ENCODE peak calls at places on chromosomes 5 and 9, in ten cellular contexts. O is H9, K is GM10248, R is body of pancreas, N is retinal pigment epithelial cell, T is bronchial epithelial cell, C is cardiac muscle cell, P is SK-N-SH, A is GM23338, E is colonic mucosa. D is an unnamed sample.

GRCh38 chr5:174056064-174056842 is 10.7 kb downstream of the NSG2 start:
- DNase-seq in P (no peak), E (no peak), T (no peak), R (no peak), O (no peak), A (peak), K (no peak), N (no peak), C (no peak), D (no peak)

GRCh38 chr5:59067976-59068651 is 485.2 kb downstream of the RAB3C start:
- DNase-seq in K (no peak), A (no peak), O (no peak), R (no peak), C (no peak), T (no peak), N (no peak), P (no peak), E (no peak), D (no peak)

GRCh38 chr5:172168311-172168710 is 19.7 kb downstream of the STK10 start:
- DNase-seq in E (no peak), R (no peak), A (no peak), P (no peak), K (no peak), N (no peak), O (no peak), T (no peak), C (no peak), D (peak)

GRCh38 chr5:125394661-125395280 is 648.3 kb upstream of the ZNF608 start:
- DNase-seq in P (no peak), K (no peak), A (no peak), N (no peak), O (no peak), E (no peak), C (no peak), R (no peak), T (peak), D (no peak)

GRCh38 chr9:113581865-113582697 is 118.6 kb downstream of the RGS3 start:
- DNase-seq in R (peak), T (no peak), N (no peak), O (no peak), C (no peak), P (peak), E (peak), K (peak), A (no peak), D (no peak)

GRCh38 chr9:89038354-89039091 is 47.3 kb downstream of the S1PR3 start:
- DNase-seq in N (no peak), A (no peak), O (no peak), P (no peak), K (no peak), R (peak), E (peak), T (peak), C (no peak), D (no peak)

GRCh38 chr5:158609328-158609727 is 490.4 kb downstream of the EBF1 start:
- DNase-seq in A (no peak), N (no peak), R (no peak), O (no peak), E (no peak), P (no peak), T (no peak), K (no peak), C (no peak), D (no peak)

GRCh38 chr9:121782514-121783110 is 131.2 kb downstream of the DAB2IP start:
- DNase-seq in T (no peak), P (no peak), N (no peak), A (no peak), R (no peak), E (no peak), C (no peak), K (no peak), O (peak), D (no peak)

GRCh38 chr9:129665008-129665771 is at the start of gene PRRX2:
- DNase-seq in N (no peak), K (no peak), C (peak), T (no peak), A (peak), R (no peak), E (no peak), O (no peak), P (peak), D (no peak)

GRCh38 chr5:116738270-116738947 is 163.8 kb upstream of the SEMA6A start:
- DNase-seq in O (peak), C (no peak), E (peak), P (peak), R (no peak), K (no peak), N (no peak), T (no peak), A (peak), D (no peak)

GRCh38 chr5:176776916-176777315 is 33.4 kb upstream of the UNC5A start:
- DNase-seq in N (no peak), C (no peak), R (no peak), T (no peak), A (no peak), O (peak), P (no peak), E (no peak), K (no peak), D (no peak)

GRCh38 chr5:59845733-59846132 is 47.8 kb downstream of the PDE4D start:
- DNase-seq in C (no peak), A (no peak), T (peak), E (no peak), P (no peak), N (peak), R (no peak), O (no peak), K (no peak), D (no peak)

GRCh38 chr9:107043886-107044285 is 180.9 kb downstream of the ZNF462 start:
- DNase-seq in O (no peak), R (no peak), K (no peak), A (no peak), C (peak), P (no peak), T (no peak), N (no peak), E (no peak), D (peak)

GRCh38 chr9:34185778-34186551 is 7.1 kb downstream of the UBAP1 start:
- DNase-seq in K (peak), O (no peak), R (peak), N (peak), E (no peak), P (no peak), T (peak), A (no peak), C (no peak), D (no peak)

GRCh38 chr5:142095035-142095434 is 13.5 kb upstream of the NDFIP1 start:
- DNase-seq in E (no peak), O (no peak), N (no peak), A (no peak), R (no peak), C (no peak), K (no peak), T (no peak), P (no peak), D (no peak)

GRCh38 chr5:58276431-58276830 is 183.5 kb downstream of the PLK2 start:
- DNase-seq in T (no peak), O (no peak), A (no peak), C (no peak), R (no peak), N (no peak), P (no peak), E (no peak), K (no peak), D (no peak)

DNA sequence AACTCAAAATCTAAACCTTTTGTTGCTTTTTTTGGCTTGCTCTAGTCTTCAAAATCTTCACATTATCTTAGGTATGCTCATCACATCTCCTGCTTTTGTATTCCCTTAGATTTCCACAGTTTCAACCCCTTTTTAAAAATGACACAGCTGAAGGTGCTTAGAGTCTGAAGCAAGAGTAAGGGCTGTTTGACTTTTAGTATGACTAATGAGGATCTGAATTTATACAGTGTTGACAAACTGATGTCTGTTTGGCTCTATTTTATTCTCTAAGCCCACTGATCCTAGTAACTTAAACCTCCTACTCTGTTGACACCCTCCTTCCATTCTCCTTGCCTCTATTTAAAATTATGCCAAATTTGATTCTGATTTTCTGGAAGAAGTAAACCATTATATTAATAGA is 200.1 kb downstream of the MCTP1 start:
- DNase-seq in O (no peak), N (no peak), A (no peak), R (no peak), C (no peak), K (no peak), P (no peak), T (peak), E (no peak), D (no peak)
- TF ChIP-seq CTCF in O (no peak), N (no peak), A (no peak), R (no peak), C (no peak), K (no peak), P (no peak), T (no peak), E (no peak), D (no peak)

GRCh38 chr5:55692106-55692417 is 20.1 kb downstream of the SLC38A9 start:
- DNase-seq in C (no peak), O (no peak), E (no peak), N (no peak), R (no peak), K (no peak), A (no peak), T (no peak), P (no peak), D (no peak)
- TF ChIP-seq CTCF in C (no peak), O (no peak), E (peak), N (no peak), R (no peak), K (no peak), A (no peak), T (no peak), P (no peak), D (no peak)

GRCh38 chr9:99264070-99264469 is 42.0 kb downstream of the SEC61B start:
- DNase-seq in E (no peak), O (peak), P (no peak), T (peak), R (no peak), N (no peak), K (no peak), A (peak), C (no peak), D (peak)
- TF ChIP-seq CTCF in E (no peak), O (peak), P (peak), T (peak), R (no peak), N (peak), K (no peak), A (peak), C (peak), D (peak)

GRCh38 chr5:144141581-144141980 is 28.9 kb downstream of the YIPF5 start:
- DNase-seq in A (no peak), C (no peak), R (no peak), K (no peak), O (no peak), N (no peak), E (no peak), P (no peak), T (peak), D (no peak)

GRCh38 chr5:144142826-144143167 is 27.7 kb downstream of the YIPF5 start:
- DNase-seq in O (no peak), P (no peak), A (no peak), R (no peak), E (no peak), T (no peak), K (no peak), C (no peak), N (no peak), D (no peak)

GRCh38 chr5:144143625-144144024 is 26.8 kb downstream of the YIPF5 start:
- DNase-seq in P (no peak), K (no peak), E (no peak), N (no peak), C (no peak), O (no peak), T (no peak), A (no peak), R (no peak), D (no peak)

GRCh38 chr5:144139586-144139985 is 30.9 kb downstream of the YIPF5 start:
- DNase-seq in N (no peak), E (no peak), O (no peak), R (no peak), A (no peak), K (no peak), C (no peak), T (no peak), P (no peak), D (no peak)

DNA sequence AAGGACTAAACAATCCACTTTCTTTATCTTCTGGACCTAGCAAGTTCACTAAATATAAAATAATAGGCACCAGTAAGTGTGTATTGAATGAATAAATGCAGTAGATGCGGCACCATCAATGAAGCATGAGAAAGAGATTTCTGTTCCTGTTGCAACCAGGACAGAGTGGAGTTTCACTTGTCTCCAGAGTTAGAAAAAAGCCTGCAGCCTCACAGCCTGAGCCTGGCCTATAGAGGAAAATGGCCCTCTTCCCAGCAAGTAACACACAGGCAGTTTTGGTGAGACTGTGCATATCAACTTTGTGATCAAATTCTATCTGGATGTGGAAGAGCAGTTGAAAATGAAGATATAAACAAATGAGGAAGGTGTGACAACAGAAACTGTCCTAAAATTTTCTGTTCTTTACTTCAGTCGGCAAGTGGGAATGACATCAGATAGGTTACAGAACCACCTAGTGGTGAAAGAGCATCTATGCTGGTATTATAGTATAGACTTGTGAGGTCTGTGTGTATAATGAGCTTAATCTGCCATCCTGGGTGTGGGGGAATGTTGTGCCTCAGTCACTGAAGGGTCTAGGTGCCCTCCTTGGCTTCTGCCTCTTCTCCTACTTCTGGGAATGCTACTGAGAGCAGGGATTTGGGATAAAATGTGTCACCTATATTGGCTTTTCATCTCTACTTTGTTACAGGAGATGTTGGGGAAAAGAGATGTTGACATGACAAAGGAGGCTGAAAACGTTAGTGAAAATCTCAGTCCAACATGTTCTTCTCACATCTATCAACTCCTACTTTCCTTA is 28.2 kb downstream of the YIPF5 start:
- DNase-seq in K (peak), R (no peak), T (peak), O (no peak), P (peak), N (no peak), A (peak), E (no peak), C (peak), D (no peak)
- TF ChIP-seq CTCF in K (peak), R (peak), T (peak), O (peak), P (peak), N (peak), A (peak), E (peak), C (peak), D (peak)

GRCh38 chr9:12716823-12717222 is 23.6 kb downstream of the TYRP1 start:
- DNase-seq in C (no peak), P (no peak), T (no peak), E (no peak), N (no peak), O (no peak), A (no peak), R (no peak), K (no peak), D (no peak)
- TF ChIP-seq CTCF in C (peak), P (peak), T (no peak), E (no peak), N (no peak), O (no peak), A (no peak), R (no peak), K (no peak), D (no peak)

DNA sequence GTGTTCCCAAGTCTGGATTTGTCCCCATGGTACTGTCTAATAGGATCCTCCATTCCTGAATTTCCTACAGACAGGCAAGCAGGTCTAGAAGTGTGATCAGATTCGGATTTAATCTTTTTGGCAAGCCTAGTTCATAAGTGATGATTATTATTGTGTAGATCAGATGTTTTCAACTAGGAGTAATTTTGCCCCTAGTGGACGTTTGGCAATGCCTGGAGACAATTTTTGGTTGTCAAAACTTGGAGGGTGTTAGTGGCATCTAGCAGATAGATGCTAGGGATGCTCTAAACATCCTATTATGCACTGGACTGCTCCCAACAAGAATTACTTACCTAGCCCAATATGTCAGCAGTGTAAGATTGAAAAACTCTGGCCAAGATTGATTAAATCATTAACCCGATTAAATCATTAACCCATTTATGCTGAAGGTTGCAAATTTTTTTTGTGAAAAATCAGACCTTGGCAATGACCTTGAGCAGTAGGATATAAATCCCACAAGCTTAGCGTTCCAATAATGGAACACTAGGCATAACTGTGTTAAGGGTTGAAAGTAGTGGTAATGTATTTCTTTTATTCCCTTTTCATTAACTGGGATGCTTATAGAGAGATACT is 28.2 kb downstream of the TCERG1 start:
- DNase-seq in T (no peak), R (no peak), C (no peak), E (no peak), A (peak), N (no peak), P (no peak), K (no peak), O (no peak), D (no peak)
- TF ChIP-seq CTCF in T (peak), R (no peak), C (peak), E (no peak), A (peak), N (peak), P (peak), K (no peak), O (peak), D (peak)

D was measured in WERI-Rb-1.